ENCODE peak calls at places on chromosomes 13 and 19, in six cellular contexts. One of them, this sample, is unnamed.

GRCh38 chr19:27806471-27807070 is 1406.4 kb downstream of the UQCRFS1 start:
- DNase-seq in transverse colon: no peak
- DNase-seq in ovary: no peak
- DNase-seq in body of pancreas: no peak
- DNase-seq in brain microvascular endothelial cell: no peak
- DNase-seq in heart right ventricle: no peak
- DNase-seq in this sample: no peak

GRCh38 chr19:13064092-13064489 is 38.6 kb downstream of the LYL1 start:
- DNase-seq in transverse colon: no peak
- DNase-seq in ovary: no peak
- DNase-seq in body of pancreas: no peak
- DNase-seq in brain microvascular endothelial cell: no peak
- DNase-seq in heart right ventricle: no peak
- DNase-seq in this sample: no peak

GRCh38 chr13:42883771-42884170 is 102.4 kb downstream of the FAM216B start:
- DNase-seq in transverse colon: peak; percentile 43
- DNase-seq in ovary: no peak
- DNase-seq in body of pancreas: peak; percentile 21
- DNase-seq in brain microvascular endothelial cell: peak; percentile 63
- DNase-seq in heart right ventricle: no peak
- DNase-seq in this sample: no peak

GRCh38 chr19:3276341-3276799 is 51.9 kb downstream of the CELF5 start:
- DNase-seq in transverse colon: peak; percentile 72
- DNase-seq in ovary: no peak
- DNase-seq in body of pancreas: peak; percentile 39
- DNase-seq in brain microvascular endothelial cell: no peak
- DNase-seq in heart right ventricle: no peak
- DNase-seq in this sample: no peak

GRCh38 chr13:41827507-41828213 is 133.2 kb downstream of the VWA8 start:
- DNase-seq in transverse colon: no peak
- DNase-seq in ovary: peak; percentile 32
- DNase-seq in body of pancreas: peak; percentile 19
- DNase-seq in brain microvascular endothelial cell: peak; percentile 96
- DNase-seq in heart right ventricle: no peak
- DNase-seq in this sample: peak; percentile 43

GRCh38 chr13:95535243-95535642 is 17.3 kb upstream of the CLDN10 start:
- DNase-seq in transverse colon: no peak
- DNase-seq in ovary: no peak
- DNase-seq in body of pancreas: peak; percentile 45
- DNase-seq in brain microvascular endothelial cell: peak; percentile 88
- DNase-seq in heart right ventricle: no peak
- DNase-seq in this sample: peak; percentile 92

GRCh38 chr19:19943848-19944582 is 43.3 kb downstream of the ZNF93 start:
- DNase-seq in transverse colon: no peak
- DNase-seq in ovary: no peak
- DNase-seq in body of pancreas: no peak
- DNase-seq in brain microvascular endothelial cell: no peak
- DNase-seq in heart right ventricle: no peak
- DNase-seq in this sample: no peak

GRCh38 chr13:96500953-96501352 is 411.0 kb downstream of the HS6ST3 start:
- DNase-seq in transverse colon: no peak
- DNase-seq in ovary: no peak
- DNase-seq in body of pancreas: no peak
- DNase-seq in brain microvascular endothelial cell: no peak
- DNase-seq in heart right ventricle: no peak
- DNase-seq in this sample: no peak

DNA sequence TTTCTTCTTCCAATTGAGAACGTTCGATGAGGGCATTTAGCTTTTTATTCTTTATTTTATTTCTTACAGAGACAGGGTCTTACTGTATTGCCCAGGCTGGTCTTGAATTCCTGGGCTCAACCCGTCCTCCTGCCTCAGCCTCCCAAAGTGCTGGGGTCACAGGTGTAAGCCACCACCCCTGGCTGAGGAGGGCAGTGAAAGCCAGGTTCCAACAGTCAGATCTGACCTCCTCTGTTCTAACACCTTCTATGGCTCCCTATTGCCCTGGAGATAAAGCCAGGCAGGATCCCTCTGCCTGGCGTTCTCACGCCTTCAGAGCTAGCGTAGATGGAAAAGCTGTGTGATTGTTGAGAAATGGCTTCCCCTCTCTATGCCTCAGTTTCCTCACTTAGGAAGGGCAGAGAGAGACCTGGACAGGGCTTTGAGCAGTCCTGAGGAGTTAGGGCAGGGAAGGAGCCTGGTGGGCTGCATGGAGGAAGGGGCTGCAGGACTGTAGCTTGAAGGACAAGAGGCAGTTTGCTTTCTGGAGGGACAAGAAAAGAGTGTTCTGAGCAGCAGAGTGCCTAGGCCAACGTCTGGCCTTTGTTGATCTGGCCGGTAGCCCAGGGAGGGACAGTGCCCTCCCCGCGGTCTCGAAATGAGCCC is 5.5 kb downstream of the ARHGAP45 start:
- DNase-seq in transverse colon: no peak
- DNase-seq in ovary: no peak
- DNase-seq in body of pancreas: no peak
- DNase-seq in brain microvascular endothelial cell: no peak
- DNase-seq in heart right ventricle: no peak
- DNase-seq in this sample: no peak
- H3K4me3 ChIP-seq in transverse colon: no peak overlapping the region
- H3K4me3 ChIP-seq in ovary: no peak overlapping the region
- H3K4me3 ChIP-seq in body of pancreas: no peak overlapping the region
- H3K4me3 ChIP-seq in brain microvascular endothelial cell: no peak overlapping the region
- H3K4me3 ChIP-seq in heart right ventricle: no peak overlapping the region
- H3K4me3 ChIP-seq in this sample: no peak overlapping the region

GRCh38 chr13:25679936-25680335 is 308.2 kb downstream of the ATP8A2 start:
- DNase-seq in transverse colon: no peak
- DNase-seq in ovary: no peak
- DNase-seq in body of pancreas: no peak
- DNase-seq in brain microvascular endothelial cell: no peak
- DNase-seq in heart right ventricle: no peak
- DNase-seq in this sample: no peak

GRCh38 chr13:25677956-25678355 is 306.2 kb downstream of the ATP8A2 start:
- DNase-seq in transverse colon: no peak
- DNase-seq in ovary: no peak
- DNase-seq in body of pancreas: no peak
- DNase-seq in brain microvascular endothelial cell: no peak
- DNase-seq in heart right ventricle: no peak
- DNase-seq in this sample: no peak

GRCh38 chr13:25679154-25679553 is 307.4 kb downstream of the ATP8A2 start:
- DNase-seq in transverse colon: no peak
- DNase-seq in ovary: no peak
- DNase-seq in body of pancreas: no peak
- DNase-seq in brain microvascular endothelial cell: no peak
- DNase-seq in heart right ventricle: no peak
- DNase-seq in this sample: no peak

GRCh38 chr13:25675060-25675459 is 303.3 kb downstream of the ATP8A2 start:
- DNase-seq in transverse colon: no peak
- DNase-seq in ovary: no peak
- DNase-seq in body of pancreas: no peak
- DNase-seq in brain microvascular endothelial cell: no peak
- DNase-seq in heart right ventricle: no peak
- DNase-seq in this sample: no peak

DNA sequence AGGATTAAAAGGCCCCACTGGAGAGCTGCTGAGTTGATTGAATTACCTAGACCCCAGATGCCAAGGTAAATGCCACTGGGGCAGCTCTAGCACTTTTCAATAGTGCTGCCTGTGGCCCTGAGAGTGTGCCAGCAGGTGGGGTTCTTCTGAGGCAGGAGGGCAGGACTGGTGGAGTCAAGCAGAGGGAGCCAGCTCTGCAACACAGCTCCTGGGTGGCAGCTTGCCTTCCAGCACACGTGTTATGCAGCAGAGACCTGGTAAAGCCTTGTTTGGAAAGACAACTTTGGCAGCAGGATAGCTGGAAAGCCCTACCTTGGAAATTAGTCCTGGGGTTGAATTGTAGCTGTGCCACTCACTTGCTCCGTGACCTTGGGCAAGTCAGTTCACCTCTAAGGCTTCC is 306.6 kb downstream of the ATP8A2 start:
- DNase-seq in transverse colon: peak; percentile 11
- DNase-seq in ovary: no peak
- DNase-seq in body of pancreas: peak; percentile 70
- DNase-seq in brain microvascular endothelial cell: no peak
- DNase-seq in heart right ventricle: no peak
- DNase-seq in this sample: no peak
- TF ChIP-seq CTCF in transverse colon: no peak
- TF ChIP-seq CTCF in ovary: no peak
- TF ChIP-seq CTCF in body of pancreas: no peak
- TF ChIP-seq CTCF in brain microvascular endothelial cell: no peak
- TF ChIP-seq CTCF in heart right ventricle: no peak
- TF ChIP-seq CTCF in this sample: peak; percentile 13

GRCh38 chr19:50490991-50491472 is 14.4 kb upstream of the GARIN5A start:
- DNase-seq in transverse colon: no peak
- DNase-seq in ovary: no peak
- DNase-seq in body of pancreas: no peak
- DNase-seq in brain microvascular endothelial cell: no peak
- DNase-seq in heart right ventricle: no peak
- DNase-seq in this sample: no peak

GRCh38 chr19:50492303-50493052 is 15.8 kb upstream of the GARIN5A start:
- DNase-seq in transverse colon: no peak
- DNase-seq in ovary: no peak
- DNase-seq in body of pancreas: no peak
- DNase-seq in brain microvascular endothelial cell: no peak
- DNase-seq in heart right ventricle: no peak
- DNase-seq in this sample: no peak

GRCh38 chr19:50488795-50489194 is 12.1 kb upstream of the GARIN5A start:
- DNase-seq in transverse colon: no peak
- DNase-seq in ovary: no peak
- DNase-seq in body of pancreas: no peak
- DNase-seq in brain microvascular endothelial cell: no peak
- DNase-seq in heart right ventricle: no peak
- DNase-seq in this sample: no peak

GRCh38 chr19:50489461-50490011 is 12.9 kb upstream of the GARIN5A start:
- DNase-seq in transverse colon: no peak
- DNase-seq in ovary: no peak
- DNase-seq in body of pancreas: no peak
- DNase-seq in brain microvascular endothelial cell: no peak
- DNase-seq in heart right ventricle: no peak
- DNase-seq in this sample: no peak

GRCh38 chr19:50490411-50490811 is 13.8 kb upstream of the GARIN5A start:
- DNase-seq in transverse colon: no peak
- DNase-seq in ovary: no peak
- DNase-seq in body of pancreas: no peak
- DNase-seq in brain microvascular endothelial cell: no peak
- DNase-seq in heart right ventricle: no peak
- DNase-seq in this sample: no peak
- H3K27me3 ChIP-seq in transverse colon: peaks cover 20% of the 10 kb centered on the region
- H3K27me3 ChIP-seq in ovary: no peaks in the 10 kb centered on the region
- H3K27me3 ChIP-seq in body of pancreas: no peaks in the 10 kb centered on the region
- H3K27me3 ChIP-seq in brain microvascular endothelial cell: peaks cover 14% of the 10 kb centered on the region
- H3K27me3 ChIP-seq in heart right ventricle: peaks cover 4% of the 10 kb centered on the region
- H3K27me3 ChIP-seq in this sample: peaks cover 60% of the 10 kb centered on the region

DNA sequence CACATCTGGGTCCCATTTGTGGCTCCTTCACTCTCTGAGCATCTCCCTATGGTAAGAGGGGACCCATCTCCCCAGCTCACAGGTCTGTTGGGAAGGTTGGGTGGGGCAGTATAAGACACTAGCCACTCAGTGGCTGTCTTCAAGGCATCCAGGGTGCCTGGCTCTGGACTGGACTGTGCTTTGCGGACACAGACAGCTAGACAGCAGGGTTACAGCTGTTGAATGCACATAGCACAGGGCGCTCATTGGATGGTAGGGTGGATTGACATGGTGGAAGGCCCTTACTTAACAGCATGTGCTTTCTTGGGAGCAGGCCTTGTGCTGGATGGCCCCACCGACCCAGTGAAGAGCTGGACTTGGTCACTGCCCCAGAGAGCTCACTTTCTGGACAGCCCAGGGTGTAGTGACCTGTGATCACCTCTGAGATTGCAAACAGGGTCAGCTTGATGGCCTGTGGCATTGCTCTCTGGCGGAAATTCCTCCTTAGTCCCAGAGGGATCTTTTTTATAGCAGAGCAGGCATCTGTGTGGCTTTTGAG is 1.9 kb downstream of the ZNF444 start:
- DNase-seq in transverse colon: no peak
- DNase-seq in ovary: no peak
- DNase-seq in body of pancreas: no peak
- DNase-seq in brain microvascular endothelial cell: no peak
- DNase-seq in heart right ventricle: no peak
- DNase-seq in this sample: no peak
- H3K4me3 ChIP-seq in transverse colon: no peak overlapping the region
- H3K4me3 ChIP-seq in ovary: no peak overlapping the region
- H3K4me3 ChIP-seq in body of pancreas: no peak overlapping the region
- H3K4me3 ChIP-seq in brain microvascular endothelial cell: no peak overlapping the region
- H3K4me3 ChIP-seq in heart right ventricle: no peak overlapping the region
- H3K4me3 ChIP-seq in this sample: no peak overlapping the region

GRCh38 chr19:43755256-43755801 is 567 bp upstream of the SMG9 start:
- DNase-seq in transverse colon: peak; percentile 90
- DNase-seq in ovary: peak; percentile 84
- DNase-seq in body of pancreas: peak; percentile 83
- DNase-seq in brain microvascular endothelial cell: peak; percentile 42
- DNase-seq in heart right ventricle: peak; percentile 86
- DNase-seq in this sample: no peak

GRCh38 chr19:43762814-43763213 is 8.1 kb upstream of the SMG9 start:
- DNase-seq in transverse colon: no peak
- DNase-seq in ovary: no peak
- DNase-seq in body of pancreas: no peak
- DNase-seq in brain microvascular endothelial cell: no peak
- DNase-seq in heart right ventricle: no peak
- DNase-seq in this sample: no peak

GRCh38 chr19:43760941-43761340 is 6.2 kb upstream of the SMG9 start:
- DNase-seq in transverse colon: no peak
- DNase-seq in ovary: no peak
- DNase-seq in body of pancreas: no peak
- DNase-seq in brain microvascular endothelial cell: peak; percentile 59
- DNase-seq in heart right ventricle: no peak
- DNase-seq in this sample: no peak

GRCh38 chr19:43763473-43763939 is 8.7 kb upstream of the SMG9 start:
- DNase-seq in transverse colon: no peak
- DNase-seq in ovary: no peak
- DNase-seq in body of pancreas: peak; percentile 32
- DNase-seq in brain microvascular endothelial cell: no peak
- DNase-seq in heart right ventricle: no peak
- DNase-seq in this sample: no peak

DNA sequence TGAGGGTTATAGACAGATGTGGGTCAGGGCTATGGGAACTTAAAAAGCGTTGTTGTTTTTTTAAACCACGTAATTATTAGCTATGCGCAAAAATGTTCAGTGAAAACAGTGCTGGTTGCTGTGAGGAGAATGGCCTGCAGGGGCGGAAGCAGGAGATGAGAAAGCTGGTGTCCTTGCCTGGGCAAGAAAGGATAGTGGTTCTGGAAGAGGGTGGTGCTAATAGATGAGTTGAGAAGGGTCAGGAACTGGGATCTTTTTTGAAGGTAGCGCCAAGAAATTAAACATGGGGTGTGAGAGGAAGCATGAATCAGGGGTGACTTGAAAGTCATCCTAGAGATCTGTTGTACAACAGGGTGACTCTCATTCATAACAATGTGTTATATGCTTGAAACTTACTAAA is 4.8 kb upstream of the SMG9 start:
- DNase-seq in transverse colon: no peak
- DNase-seq in ovary: no peak
- DNase-seq in body of pancreas: no peak
- DNase-seq in brain microvascular endothelial cell: peak; percentile 85
- DNase-seq in heart right ventricle: no peak
- DNase-seq in this sample: no peak
- TF ChIP-seq CTCF in transverse colon: no peak
- TF ChIP-seq CTCF in ovary: no peak
- TF ChIP-seq CTCF in body of pancreas: no peak
- TF ChIP-seq CTCF in brain microvascular endothelial cell: peak; percentile 82
- TF ChIP-seq CTCF in heart right ventricle: no peak
- TF ChIP-seq CTCF in this sample: no peak

GRCh38 chr19:39212377-39212742 is 8.3 kb upstream of the SYCN start:
- DNase-seq in transverse colon: peak; percentile 26
- DNase-seq in ovary: no peak
- DNase-seq in body of pancreas: peak; percentile 28
- DNase-seq in brain microvascular endothelial cell: peak; percentile 12
- DNase-seq in heart right ventricle: no peak
- DNase-seq in this sample: no peak
- H3K27me3 ChIP-seq in transverse colon: peaks cover 16% of the 10 kb centered on the region
- H3K27me3 ChIP-seq in ovary: no peaks in the 10 kb centered on the region
- H3K27me3 ChIP-seq in body of pancreas: no peaks in the 10 kb centered on the region
- H3K27me3 ChIP-seq in brain microvascular endothelial cell: no peaks in the 10 kb centered on the region
- H3K27me3 ChIP-seq in heart right ventricle: peaks cover 63% of the 10 kb centered on the region
- H3K27me3 ChIP-seq in this sample: peaks cover 4% of the 10 kb centered on the region

This sample was measured in kidney epithelial cell.